ENCODE peak calls at places on chromosomes 13 and 19, in four cellular contexts. One of them, this sample, is unnamed.

GRCh38 chr13:60369242-60369641 is 27.8 kb upstream of the TDRD3 start:
- DNase-seq in heart right ventricle: no peak
- DNase-seq in astrocyte: no peak
- DNase-seq in colonic mucosa: no peak
- DNase-seq in this sample: no peak

GRCh38 chr13:76745246-76746200 is 140.7 kb downstream of the KCTD12 start:
- DNase-seq in astrocyte: no peak
- DNase-seq in heart right ventricle: no peak
- DNase-seq in colonic mucosa: no peak
- DNase-seq in this sample: no peak

GRCh38 chr13:59906413-59907027 is 257.2 kb downstream of the DIAPH3 start:
- DNase-seq in astrocyte: peak; percentile 7
- DNase-seq in colonic mucosa: no peak
- DNase-seq in heart right ventricle: no peak
- DNase-seq in this sample: no peak

GRCh38 chr13:99617474-99618255 is 116.4 kb downstream of the TM9SF2 start:
- DNase-seq in colonic mucosa: peak; percentile 50
- DNase-seq in astrocyte: peak; percentile 13
- DNase-seq in heart right ventricle: peak; percentile 23
- DNase-seq in this sample: no peak

GRCh38 chr19:12868540-12869112 is 12.6 kb downstream of the DNASE2 start:
- DNase-seq in astrocyte: no peak
- DNase-seq in colonic mucosa: no peak
- DNase-seq in heart right ventricle: no peak
- DNase-seq in this sample: no peak

GRCh38 chr19:29567366-29567915 is 38.6 kb upstream of the POP4 start:
- DNase-seq in colonic mucosa: no peak
- DNase-seq in astrocyte: no peak
- DNase-seq in heart right ventricle: no peak
- DNase-seq in this sample: peak; percentile 47

GRCh38 chr19:29690842-29691241 is 24.2 kb downstream of the C19orf12 start:
- DNase-seq in colonic mucosa: no peak
- DNase-seq in heart right ventricle: no peak
- DNase-seq in astrocyte: no peak
- DNase-seq in this sample: no peak

GRCh38 chr19:611506-611869 is 21.8 kb downstream of the HCN2 start:
- DNase-seq in colonic mucosa: no peak
- DNase-seq in astrocyte: peak; percentile 99
- DNase-seq in heart right ventricle: no peak
- DNase-seq in this sample: no peak

GRCh38 chr13:44884076-44884729 is 105.1 kb downstream of the NUFIP1 start:
- DNase-seq in astrocyte: peak; percentile 71
- DNase-seq in heart right ventricle: no peak
- DNase-seq in colonic mucosa: no peak
- DNase-seq in this sample: no peak

GRCh38 chr13:83531022-83531421 is 351.3 kb downstream of the SLITRK1 start:
- DNase-seq in astrocyte: no peak
- DNase-seq in heart right ventricle: no peak
- DNase-seq in colonic mucosa: no peak
- DNase-seq in this sample: no peak

GRCh38 chr13:110915874-110916670 is 1.2 kb upstream of the ANKRD10 start:
- DNase-seq in colonic mucosa: no peak
- DNase-seq in heart right ventricle: no peak
- DNase-seq in astrocyte: peak; percentile 76
- DNase-seq in this sample: no peak

GRCh38 chr13:65999441-65999840 is 1230.7 kb downstream of the PCDH9 start:
- DNase-seq in astrocyte: no peak
- DNase-seq in colonic mucosa: no peak
- DNase-seq in heart right ventricle: no peak
- DNase-seq in this sample: no peak

GRCh38 chr19:41399091-41399490 is 1.5 kb downstream of the BCKDHA start:
- DNase-seq in heart right ventricle: no peak
- DNase-seq in astrocyte: no peak
- DNase-seq in colonic mucosa: no peak
- DNase-seq in this sample: no peak

GRCh38 chr19:17902701-17903100 is 30.1 kb upstream of the CCDC124 start:
- DNase-seq in heart right ventricle: no peak
- DNase-seq in astrocyte: peak; percentile 32
- DNase-seq in colonic mucosa: no peak
- DNase-seq in this sample: no peak

DNA sequence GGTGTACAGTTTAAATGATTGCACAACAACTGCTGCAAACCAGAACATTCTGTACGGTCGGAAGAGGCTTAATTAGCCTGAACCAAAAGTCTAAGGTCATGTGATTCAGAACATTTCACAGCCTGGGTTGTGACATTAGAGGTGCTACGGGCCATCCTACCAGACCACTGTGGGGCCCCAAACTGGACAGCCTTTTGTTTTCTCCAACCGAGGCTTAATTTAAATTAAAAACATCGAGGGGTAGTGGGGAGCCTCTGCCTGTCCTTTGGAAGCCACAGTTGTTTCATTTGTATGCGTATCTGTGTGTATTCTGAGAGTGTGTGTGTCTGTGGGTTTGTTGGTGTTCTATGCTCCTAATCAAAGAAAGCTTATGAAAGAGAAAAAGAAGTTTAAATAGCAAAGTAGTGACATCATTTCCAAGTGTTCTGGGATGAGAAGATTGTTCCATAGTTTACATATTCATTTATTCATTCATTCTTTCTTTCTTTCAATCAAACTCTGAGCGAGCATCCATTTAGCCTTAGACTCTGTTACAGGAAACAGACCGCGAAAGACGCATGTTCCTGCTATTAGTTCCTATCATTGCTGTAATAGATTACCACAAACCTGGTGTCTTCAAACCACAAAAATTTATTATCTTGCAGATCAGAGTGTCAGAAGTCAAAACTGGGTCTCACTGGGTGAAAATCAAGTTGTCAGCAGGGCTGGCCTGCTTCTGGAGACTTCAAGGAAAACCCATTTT is 444.8 kb downstream of the FOXO1 start:
- DNase-seq in colonic mucosa: no peak
- DNase-seq in heart right ventricle: no peak
- DNase-seq in astrocyte: peak; percentile 92
- DNase-seq in this sample: no peak
- H3K27ac ChIP-seq in colonic mucosa: peak overlapping the region; percentile 9
- H3K27ac ChIP-seq in heart right ventricle: peak overlapping the region; percentile 68
- H3K27ac ChIP-seq in astrocyte: peak overlapping the region; percentile 28
- H3K27ac ChIP-seq in this sample: peak overlapping the region; percentile 72

DNA sequence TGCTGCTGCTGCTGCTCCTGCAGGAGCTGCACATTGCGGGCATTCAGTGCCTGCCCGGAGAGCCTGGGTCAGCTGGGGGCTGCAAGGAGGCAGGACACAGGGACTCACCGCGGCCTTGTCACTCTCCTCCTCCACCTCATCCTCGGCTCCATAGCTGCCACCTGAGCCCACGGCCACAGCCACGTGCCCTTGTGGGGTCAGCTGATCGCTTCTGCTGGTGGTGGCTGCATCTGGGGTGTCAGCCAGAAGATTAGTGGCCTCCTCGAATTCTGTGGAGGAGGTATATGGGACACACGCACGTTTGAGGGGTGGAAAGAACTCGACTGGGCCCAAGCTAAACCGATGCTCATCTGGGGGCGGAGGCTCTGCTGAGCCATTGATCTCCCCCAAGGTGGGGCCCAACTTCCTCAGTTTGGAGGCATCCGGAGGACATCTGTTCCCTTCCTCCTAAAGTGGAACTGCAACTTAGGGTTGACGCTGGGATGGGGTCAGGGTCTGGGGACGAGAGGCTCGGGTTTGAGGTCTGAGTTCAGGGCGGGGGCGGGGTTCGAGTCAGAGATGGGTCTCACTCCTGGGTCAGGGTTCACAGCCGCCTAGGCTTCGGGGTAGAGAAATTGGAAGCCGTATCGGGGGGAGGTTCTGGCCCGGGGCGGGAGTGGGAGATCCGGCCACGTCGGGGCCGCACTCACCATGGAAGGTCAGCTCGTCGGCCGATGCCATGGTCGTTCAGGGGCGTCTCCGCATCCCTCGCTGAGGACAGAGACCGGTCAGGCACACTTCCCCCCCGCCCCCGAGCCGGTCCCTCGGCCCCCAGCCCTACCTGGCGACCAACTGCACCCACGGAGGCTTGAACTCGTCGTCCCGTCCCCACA is 512 bp downstream of the YIPF2 start:
- DNase-seq in heart right ventricle: no peak
- DNase-seq in astrocyte: no peak
- DNase-seq in colonic mucosa: no peak
- DNase-seq in this sample: no peak
- H3K27ac ChIP-seq in heart right ventricle: peak overlapping the region; percentile 93
- H3K27ac ChIP-seq in astrocyte: peak overlapping the region; percentile 53
- H3K27ac ChIP-seq in colonic mucosa: peak overlapping the region; percentile 91
- H3K27ac ChIP-seq in this sample: peak overlapping the region; percentile 93

GRCh38 chr19:36604656-36605100 is 435 bp upstream of the ZNF382 start:
- DNase-seq in colonic mucosa: peak; percentile 44
- DNase-seq in heart right ventricle: peak; percentile 71
- DNase-seq in astrocyte: peak; percentile 37
- DNase-seq in this sample: peak; percentile 77
- H3K27ac ChIP-seq in colonic mucosa: peak overlapping the region; percentile 11
- H3K27ac ChIP-seq in heart right ventricle: peak overlapping the region; percentile 90
- H3K27ac ChIP-seq in astrocyte: peak overlapping the region; percentile 71
- H3K27ac ChIP-seq in this sample: peak overlapping the region; percentile 84

GRCh38 chr13:32067149-32067961 is 35.8 kb downstream of the FRY start:
- DNase-seq in astrocyte: no peak
- DNase-seq in colonic mucosa: no peak
- DNase-seq in heart right ventricle: no peak
- DNase-seq in this sample: no peak
- H3K27ac ChIP-seq in astrocyte: no peak overlapping the region
- H3K27ac ChIP-seq in colonic mucosa: no peak overlapping the region
- H3K27ac ChIP-seq in heart right ventricle: no peak overlapping the region
- H3K27ac ChIP-seq in this sample: peak overlapping the region; percentile 15

This sample was measured in coronary artery.